ENCODE peak calls at places on chromosomes 6 and 20, in four cellular contexts. Z is keratinocyte, K is A673, C is mucosa of descending colon. I is an unnamed sample.

GRCh38 chr6:157555795-157556645 is 175.0 kb downstream of the ZDHHC14 start:
- DNase-seq in K (no peak), Z (no peak), C (no peak), I (no peak)

GRCh38 chr6:13674533-13675190 is 37.0 kb downstream of the RANBP9 start:
- DNase-seq in Z (no peak), C (no peak), K (no peak), I (no peak)

GRCh38 chr20:5181955-5182354 is 55.1 kb downstream of the CDS2 start:
- DNase-seq in Z (no peak), C (no peak), K (no peak), I (no peak)

GRCh38 chr20:3194617-3195280 is 9.7 kb downstream of the DDRGK1 start:
- DNase-seq in K (no peak), Z (no peak), C (no peak), I (no peak)

GRCh38 chr20:62795023-62795761 is 1.1 kb upstream of the MRGBP start:
- DNase-seq in K (peak), C (peak), Z (no peak), I (peak)

GRCh38 chr20:47353697-47354387 is 2.7 kb downstream of the ZMYND8 start:
- DNase-seq in Z (no peak), C (no peak), K (no peak), I (no peak)

GRCh38 chr6:156502969-156503504 is 274.1 kb upstream of the ARID1B start:
- DNase-seq in K (no peak), Z (no peak), C (no peak), I (no peak)

GRCh38 chr6:75748743-75749538 is at the start of gene MYO6:
- DNase-seq in Z (no peak), K (peak), C (peak), I (peak)

GRCh38 chr20:4043801-4044200 is 28.4 kb upstream of the RNF24 start:
- DNase-seq in K (no peak), Z (no peak), C (no peak), I (no peak)

GRCh38 chr20:37526238-37526838 is 1.3 kb downstream of the BLCAP start:
- DNase-seq in C (no peak), K (peak), Z (peak), I (peak)

GRCh38 chr6:12223383-12223782 is 66.8 kb upstream of the EDN1 start:
- DNase-seq in C (no peak), K (no peak), Z (no peak), I (no peak)

GRCh38 chr20:40551125-40551530 is 137.9 kb downstream of the MAFB start:
- DNase-seq in Z (no peak), K (no peak), C (no peak), I (no peak)
- TF ChIP-seq CTCF in Z (no peak), K (no peak), C (no peak), I (no peak)

GRCh38 chr6:36392621-36393020 is 5.2 kb upstream of the ETV7 start:
- DNase-seq in Z (no peak), K (no peak), C (no peak), I (no peak)
- TF ChIP-seq CTCF in Z (no peak), K (no peak), C (no peak), I (no peak)

GRCh38 chr6:148466158-148466557 is 123.5 kb downstream of the SASH1 start:
- DNase-seq in C (no peak), K (no peak), Z (no peak), I (no peak)
- TF ChIP-seq CTCF in C (no peak), K (no peak), Z (no peak), I (no peak)

DNA sequence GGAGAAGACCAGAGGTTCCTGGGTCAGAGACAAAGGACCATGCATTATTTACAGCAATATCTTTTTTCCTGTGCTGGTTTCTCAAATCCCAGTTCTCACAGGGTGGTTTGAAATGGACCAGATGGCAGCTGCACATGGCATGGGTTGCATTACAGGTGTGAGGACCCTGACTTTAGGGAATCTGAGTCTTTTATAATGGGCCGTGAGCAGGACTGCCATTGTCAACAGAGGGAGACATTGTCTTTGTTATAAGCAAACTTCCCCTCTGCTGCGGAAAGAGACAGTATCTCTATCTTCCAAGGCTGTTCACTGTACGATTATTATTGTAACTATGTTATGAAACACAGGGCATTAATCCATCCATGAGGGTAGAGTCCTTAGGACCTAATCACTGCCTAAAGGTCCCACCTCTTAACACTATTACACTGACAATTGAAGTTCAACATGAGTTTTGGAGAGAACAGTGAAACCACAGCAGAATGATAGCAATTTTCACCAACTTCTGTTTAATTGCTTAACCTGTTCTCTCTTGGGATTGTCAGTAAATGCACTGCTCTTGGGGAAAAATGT is 156.1 kb upstream of the AGPAT4 start:
- DNase-seq in K (no peak), Z (no peak), C (no peak), I (no peak)
- TF ChIP-seq CTCF in K (peak), Z (no peak), C (no peak), I (no peak)

I was measured in mesothelial cell of epicardium.